ENCODE peak calls at places on chromosomes 5 and 9, in seven cellular contexts. One of them, this sample, is unnamed.

GRCh38 chr5:93225748-93226147 is 355.3 kb downstream of the NR2F1-AS1 start:
- DNase-seq in heart left ventricle: no peak
- DNase-seq in CD8-positive, alpha-beta memory T cell: no peak
- DNase-seq in heart right ventricle: no peak
- DNase-seq in SK-N-SH: no peak
- DNase-seq in effector memory CD4-positive, alpha-beta T cell: no peak
- DNase-seq in A549: no peak
- DNase-seq in this sample: no peak

GRCh38 chr9:135023389-135023788 is 64.1 kb upstream of the OLFM1 start:
- DNase-seq in effector memory CD4-positive, alpha-beta T cell: no peak
- DNase-seq in A549: no peak
- DNase-seq in SK-N-SH: peak; percentile 80
- DNase-seq in heart right ventricle: no peak
- DNase-seq in heart left ventricle: no peak
- DNase-seq in CD8-positive, alpha-beta memory T cell: no peak
- DNase-seq in this sample: peak; percentile 87

GRCh38 chr9:78032599-78033457 is 1.2 kb upstream of the GNAQ start:
- DNase-seq in heart left ventricle: no peak
- DNase-seq in SK-N-SH: no peak
- DNase-seq in effector memory CD4-positive, alpha-beta T cell: no peak
- DNase-seq in heart right ventricle: no peak
- DNase-seq in CD8-positive, alpha-beta memory T cell: no peak
- DNase-seq in A549: peak; percentile 20
- DNase-seq in this sample: no peak

GRCh38 chr5:144951001-144951400 is 780.3 kb downstream of the KCTD16 start:
- DNase-seq in CD8-positive, alpha-beta memory T cell: no peak
- DNase-seq in heart left ventricle: no peak
- DNase-seq in SK-N-SH: no peak
- DNase-seq in A549: no peak
- DNase-seq in effector memory CD4-positive, alpha-beta T cell: no peak
- DNase-seq in heart right ventricle: no peak
- DNase-seq in this sample: no peak

GRCh38 chr9:100106616-100107015 is 7.6 kb downstream of the INVS start:
- DNase-seq in effector memory CD4-positive, alpha-beta T cell: no peak
- DNase-seq in SK-N-SH: no peak
- DNase-seq in heart right ventricle: no peak
- DNase-seq in heart left ventricle: no peak
- DNase-seq in A549: no peak
- DNase-seq in CD8-positive, alpha-beta memory T cell: no peak
- DNase-seq in this sample: no peak

GRCh38 chr9:90107021-90107771 is 502.4 kb downstream of the GADD45G start:
- DNase-seq in A549: peak; percentile 27
- DNase-seq in CD8-positive, alpha-beta memory T cell: no peak
- DNase-seq in heart right ventricle: peak; percentile 31
- DNase-seq in SK-N-SH: no peak
- DNase-seq in effector memory CD4-positive, alpha-beta T cell: no peak
- DNase-seq in heart left ventricle: peak; percentile 81
- DNase-seq in this sample: peak; percentile 24

GRCh38 chr5:72151646-72152045 is 44.4 kb downstream of the MAP1B start:
- DNase-seq in heart right ventricle: no peak
- DNase-seq in heart left ventricle: no peak
- DNase-seq in CD8-positive, alpha-beta memory T cell: no peak
- DNase-seq in effector memory CD4-positive, alpha-beta T cell: no peak
- DNase-seq in A549: no peak
- DNase-seq in SK-N-SH: no peak
- DNase-seq in this sample: no peak

GRCh38 chr5:179165421-179166170 is 105.4 kb downstream of the ZNF354C start:
- DNase-seq in effector memory CD4-positive, alpha-beta T cell: no peak
- DNase-seq in SK-N-SH: no peak
- DNase-seq in heart left ventricle: peak; percentile 18
- DNase-seq in A549: no peak
- DNase-seq in CD8-positive, alpha-beta memory T cell: no peak
- DNase-seq in heart right ventricle: no peak
- DNase-seq in this sample: no peak

GRCh38 chr9:123861086-123861707 is 68.7 kb downstream of the DENND1A start:
- DNase-seq in CD8-positive, alpha-beta memory T cell: no peak
- DNase-seq in heart right ventricle: no peak
- DNase-seq in heart left ventricle: no peak
- DNase-seq in A549: no peak
- DNase-seq in effector memory CD4-positive, alpha-beta T cell: no peak
- DNase-seq in SK-N-SH: no peak
- DNase-seq in this sample: no peak

GRCh38 chr9:123865226-123865625 is 64.7 kb downstream of the DENND1A start:
- DNase-seq in heart left ventricle: no peak
- DNase-seq in heart right ventricle: no peak
- DNase-seq in A549: no peak
- DNase-seq in SK-N-SH: no peak
- DNase-seq in effector memory CD4-positive, alpha-beta T cell: no peak
- DNase-seq in CD8-positive, alpha-beta memory T cell: no peak
- DNase-seq in this sample: no peak

GRCh38 chr9:123864291-123864690 is 65.6 kb downstream of the DENND1A start:
- DNase-seq in heart right ventricle: no peak
- DNase-seq in SK-N-SH: no peak
- DNase-seq in CD8-positive, alpha-beta memory T cell: no peak
- DNase-seq in A549: no peak
- DNase-seq in effector memory CD4-positive, alpha-beta T cell: no peak
- DNase-seq in heart left ventricle: no peak
- DNase-seq in this sample: no peak

GRCh38 chr9:123863164-123863855 is 66.6 kb downstream of the DENND1A start:
- DNase-seq in heart left ventricle: no peak
- DNase-seq in effector memory CD4-positive, alpha-beta T cell: no peak
- DNase-seq in CD8-positive, alpha-beta memory T cell: no peak
- DNase-seq in heart right ventricle: no peak
- DNase-seq in SK-N-SH: no peak
- DNase-seq in A549: no peak
- DNase-seq in this sample: no peak

GRCh38 chr9:123860603-123861002 is 69.3 kb downstream of the DENND1A start:
- DNase-seq in SK-N-SH: no peak
- DNase-seq in heart left ventricle: no peak
- DNase-seq in effector memory CD4-positive, alpha-beta T cell: no peak
- DNase-seq in heart right ventricle: no peak
- DNase-seq in CD8-positive, alpha-beta memory T cell: no peak
- DNase-seq in A549: no peak
- DNase-seq in this sample: no peak
- H3K4me1 ChIP-seq in SK-N-SH: no peaks in the 10 kb centered on the region
- H3K4me1 ChIP-seq in heart left ventricle: peaks cover 2% of the 10 kb centered on the region
- H3K4me1 ChIP-seq in effector memory CD4-positive, alpha-beta T cell: no peaks in the 10 kb centered on the region
- H3K4me1 ChIP-seq in heart right ventricle: peaks cover 34% of the 10 kb centered on the region
- H3K4me1 ChIP-seq in CD8-positive, alpha-beta memory T cell: no peaks in the 10 kb centered on the region
- H3K4me1 ChIP-seq in A549: no peaks in the 10 kb centered on the region
- H3K4me1 ChIP-seq in this sample: no peaks in the 10 kb centered on the region

DNA sequence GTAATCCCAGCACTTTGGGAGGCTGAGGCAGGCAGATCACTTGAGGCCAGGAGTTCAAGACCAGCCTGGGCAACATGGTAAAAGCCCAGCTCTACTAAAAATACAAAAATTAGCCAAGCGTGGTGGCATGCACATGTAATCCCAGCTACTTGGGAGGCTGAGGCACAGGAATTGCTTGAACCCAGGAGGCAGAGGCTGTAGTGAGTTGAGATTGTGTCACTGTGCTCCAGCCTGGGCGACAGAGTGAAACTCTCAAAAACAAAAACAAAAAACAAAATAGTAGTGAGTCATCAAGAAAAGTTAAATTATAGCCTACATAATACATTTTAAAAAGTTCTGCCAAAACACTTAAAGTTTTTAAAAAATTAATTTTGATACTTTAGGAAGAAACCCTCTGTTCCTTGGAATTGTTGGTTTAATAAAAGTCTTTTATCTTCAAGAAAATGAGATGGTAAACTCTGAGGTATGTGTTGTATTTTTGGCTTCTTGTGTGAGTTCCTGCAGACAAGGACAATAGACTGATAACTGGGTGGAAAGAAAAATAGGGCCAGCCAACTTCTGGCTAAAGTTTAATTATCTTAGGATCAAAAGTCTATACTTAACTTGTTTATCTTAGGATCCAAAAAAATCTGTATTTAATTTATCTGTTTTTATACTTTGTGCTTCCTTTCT is 9.3 kb downstream of the RUSC2 start:
- DNase-seq in effector memory CD4-positive, alpha-beta T cell: no peak
- DNase-seq in heart left ventricle: no peak
- DNase-seq in A549: no peak
- DNase-seq in heart right ventricle: no peak
- DNase-seq in SK-N-SH: no peak
- DNase-seq in CD8-positive, alpha-beta memory T cell: no peak
- DNase-seq in this sample: no peak
- H3K4me1 ChIP-seq in effector memory CD4-positive, alpha-beta T cell: peaks cover 4% of the 10 kb centered on the region
- H3K4me1 ChIP-seq in heart left ventricle: peaks cover 8% of the 10 kb centered on the region
- H3K4me1 ChIP-seq in A549: peaks cover 7% of the 10 kb centered on the region
- H3K4me1 ChIP-seq in heart right ventricle: peaks cover 45% of the 10 kb centered on the region
- H3K4me1 ChIP-seq in SK-N-SH: no peaks in the 10 kb centered on the region
- H3K4me1 ChIP-seq in CD8-positive, alpha-beta memory T cell: peaks cover 12% of the 10 kb centered on the region
- H3K4me1 ChIP-seq in this sample: no peaks in the 10 kb centered on the region

GRCh38 chr9:87594662-87595061 is 97.0 kb downstream of the DAPK1 start:
- DNase-seq in CD8-positive, alpha-beta memory T cell: no peak
- DNase-seq in heart right ventricle: no peak
- DNase-seq in heart left ventricle: no peak
- DNase-seq in A549: no peak
- DNase-seq in SK-N-SH: no peak
- DNase-seq in effector memory CD4-positive, alpha-beta T cell: no peak
- DNase-seq in this sample: no peak
- H3K4me1 ChIP-seq in CD8-positive, alpha-beta memory T cell: no peaks in the 10 kb centered on the region
- H3K4me1 ChIP-seq in heart right ventricle: peaks cover 51% of the 10 kb centered on the region
- H3K4me1 ChIP-seq in heart left ventricle: peaks cover 9% of the 10 kb centered on the region
- H3K4me1 ChIP-seq in A549: peaks cover 26% of the 10 kb centered on the region
- H3K4me1 ChIP-seq in SK-N-SH: peaks cover 3% of the 10 kb centered on the region
- H3K4me1 ChIP-seq in effector memory CD4-positive, alpha-beta T cell: no peaks in the 10 kb centered on the region
- H3K4me1 ChIP-seq in this sample: peaks cover 35% of the 10 kb centered on the region

DNA sequence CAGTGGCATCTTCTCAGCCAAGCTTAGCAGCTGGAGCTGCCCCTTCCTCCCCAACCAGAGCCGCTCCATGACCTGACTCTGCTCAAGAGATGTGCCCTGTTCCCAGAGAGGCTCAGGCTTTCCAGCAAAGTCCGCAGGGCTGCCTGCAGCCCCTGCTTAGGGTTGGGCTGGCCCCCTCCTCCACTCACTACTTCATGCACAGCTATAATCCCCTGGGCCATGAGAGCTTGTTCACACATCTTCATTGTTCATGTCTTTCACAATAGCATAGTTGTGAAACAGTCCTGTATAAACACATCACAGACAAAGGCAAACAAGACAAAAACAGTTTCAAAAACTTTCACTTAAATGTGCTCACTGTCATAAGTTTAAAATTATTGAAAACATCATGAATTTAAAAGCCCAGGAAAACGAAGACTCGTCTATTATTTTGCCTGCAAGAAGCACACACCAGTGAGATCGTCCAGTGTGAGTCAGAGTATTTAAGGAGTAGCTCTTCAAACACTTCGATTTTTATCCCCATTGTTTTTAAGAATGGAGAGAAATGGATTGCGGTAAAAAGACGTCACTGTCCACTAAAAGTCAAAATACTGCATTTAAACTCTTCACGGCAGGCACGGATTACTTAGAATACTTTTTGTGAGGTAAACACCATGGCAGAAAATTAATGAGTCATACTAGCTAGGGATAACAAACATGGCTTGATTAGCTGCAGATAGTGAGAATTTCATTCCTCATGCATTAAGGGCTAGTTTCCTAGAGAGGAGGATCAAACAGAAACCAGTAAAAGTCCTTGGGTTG is 40.7 kb upstream of the S1PR3 start:
- DNase-seq in CD8-positive, alpha-beta memory T cell: no peak
- DNase-seq in heart left ventricle: no peak
- DNase-seq in A549: peak; percentile 28
- DNase-seq in heart right ventricle: no peak
- DNase-seq in effector memory CD4-positive, alpha-beta T cell: no peak
- DNase-seq in SK-N-SH: no peak
- DNase-seq in this sample: no peak
- H3K4me1 ChIP-seq in CD8-positive, alpha-beta memory T cell: no peaks in the 10 kb centered on the region
- H3K4me1 ChIP-seq in heart left ventricle: peaks cover 12% of the 10 kb centered on the region
- H3K4me1 ChIP-seq in A549: peaks cover 48% of the 10 kb centered on the region
- H3K4me1 ChIP-seq in heart right ventricle: peaks cover 41% of the 10 kb centered on the region
- H3K4me1 ChIP-seq in effector memory CD4-positive, alpha-beta T cell: no peaks in the 10 kb centered on the region
- H3K4me1 ChIP-seq in SK-N-SH: peaks cover 23% of the 10 kb centered on the region
- H3K4me1 ChIP-seq in this sample: peaks cover 18% of the 10 kb centered on the region

GRCh38 chr9:98687911-98688310 is 20.8 kb downstream of the GABBR2 start:
- DNase-seq in SK-N-SH: no peak
- DNase-seq in A549: no peak
- DNase-seq in heart right ventricle: no peak
- DNase-seq in heart left ventricle: no peak
- DNase-seq in CD8-positive, alpha-beta memory T cell: no peak
- DNase-seq in effector memory CD4-positive, alpha-beta T cell: no peak
- DNase-seq in this sample: no peak

GRCh38 chr9:98688710-98689495 is 19.8 kb downstream of the GABBR2 start:
- DNase-seq in heart right ventricle: no peak
- DNase-seq in heart left ventricle: no peak
- DNase-seq in CD8-positive, alpha-beta memory T cell: no peak
- DNase-seq in SK-N-SH: no peak
- DNase-seq in effector memory CD4-positive, alpha-beta T cell: no peak
- DNase-seq in A549: no peak
- DNase-seq in this sample: no peak

GRCh38 chr9:98692392-98692791 is 16.3 kb downstream of the GABBR2 start:
- DNase-seq in heart right ventricle: no peak
- DNase-seq in heart left ventricle: no peak
- DNase-seq in CD8-positive, alpha-beta memory T cell: no peak
- DNase-seq in A549: no peak
- DNase-seq in SK-N-SH: no peak
- DNase-seq in effector memory CD4-positive, alpha-beta T cell: no peak
- DNase-seq in this sample: no peak

GRCh38 chr9:98691890-98692289 is 16.8 kb downstream of the GABBR2 start:
- DNase-seq in A549: no peak
- DNase-seq in SK-N-SH: no peak
- DNase-seq in heart left ventricle: no peak
- DNase-seq in effector memory CD4-positive, alpha-beta T cell: no peak
- DNase-seq in CD8-positive, alpha-beta memory T cell: no peak
- DNase-seq in heart right ventricle: no peak
- DNase-seq in this sample: no peak

GRCh38 chr9:98690686-98691085 is 18.0 kb downstream of the GABBR2 start:
- DNase-seq in CD8-positive, alpha-beta memory T cell: no peak
- DNase-seq in SK-N-SH: no peak
- DNase-seq in heart left ventricle: no peak
- DNase-seq in A549: no peak
- DNase-seq in effector memory CD4-positive, alpha-beta T cell: no peak
- DNase-seq in heart right ventricle: no peak
- DNase-seq in this sample: no peak
- H3K4me1 ChIP-seq in CD8-positive, alpha-beta memory T cell: no peaks in the 10 kb centered on the region
- H3K4me1 ChIP-seq in SK-N-SH: no peaks in the 10 kb centered on the region
- H3K4me1 ChIP-seq in heart left ventricle: no peaks in the 10 kb centered on the region
- H3K4me1 ChIP-seq in A549: no peaks in the 10 kb centered on the region
- H3K4me1 ChIP-seq in effector memory CD4-positive, alpha-beta T cell: no peaks in the 10 kb centered on the region
- H3K4me1 ChIP-seq in heart right ventricle: no peaks in the 10 kb centered on the region
- H3K4me1 ChIP-seq in this sample: no peaks in the 10 kb centered on the region

GRCh38 chr9:692636-693459 is 148.6 kb upstream of the DMRT1 start:
- DNase-seq in SK-N-SH: no peak
- DNase-seq in A549: no peak
- DNase-seq in effector memory CD4-positive, alpha-beta T cell: no peak
- DNase-seq in heart right ventricle: no peak
- DNase-seq in CD8-positive, alpha-beta memory T cell: no peak
- DNase-seq in heart left ventricle: no peak
- DNase-seq in this sample: no peak
- H3K4me1 ChIP-seq in SK-N-SH: peaks cover 21% of the 10 kb centered on the region
- H3K4me1 ChIP-seq in A549: peaks cover 54% of the 10 kb centered on the region
- H3K4me1 ChIP-seq in effector memory CD4-positive, alpha-beta T cell: no peaks in the 10 kb centered on the region
- H3K4me1 ChIP-seq in heart right ventricle: peaks cover 69% of the 10 kb centered on the region
- H3K4me1 ChIP-seq in CD8-positive, alpha-beta memory T cell: no peaks in the 10 kb centered on the region
- H3K4me1 ChIP-seq in heart left ventricle: peaks cover 38% of the 10 kb centered on the region
- H3K4me1 ChIP-seq in this sample: no peaks in the 10 kb centered on the region

This sample was measured in BE2C.